ENCODE peak calls at places on chromosomes 1 and 21, in four cellular contexts. One of them, this sample, is unnamed.

GRCh38 chr1:94828251-94828650 is 8.1 kb downstream of the SLC44A3 start:
- DNase-seq in ovary: no peak
- DNase-seq in psoas muscle: no peak
- DNase-seq in epithelial cell of esophagus: peak; percentile 72
- DNase-seq in this sample: no peak

GRCh38 chr1:200642481-200642880 is 21.9 kb upstream of the KIF14 start:
- DNase-seq in epithelial cell of esophagus: no peak
- DNase-seq in psoas muscle: no peak
- DNase-seq in ovary: no peak
- DNase-seq in this sample: no peak

GRCh38 chr1:100459815-100460114 is 78.2 kb upstream of the GPR88 start:
- DNase-seq in ovary: no peak
- DNase-seq in epithelial cell of esophagus: no peak
- DNase-seq in psoas muscle: no peak
- DNase-seq in this sample: no peak

GRCh38 chr1:52364235-52364839 is 1.7 kb downstream of the CC2D1B start:
- DNase-seq in epithelial cell of esophagus: no peak
- DNase-seq in psoas muscle: no peak
- DNase-seq in ovary: no peak
- DNase-seq in this sample: no peak

GRCh38 chr1:209435654-209436566 is 147.6 kb upstream of the CAMK1G start:
- DNase-seq in ovary: no peak
- DNase-seq in psoas muscle: peak; percentile 71
- DNase-seq in epithelial cell of esophagus: peak; percentile 88
- DNase-seq in this sample: peak; percentile 92

GRCh38 chr1:98556521-98557158 is 104.9 kb upstream of the SNX7 start:
- DNase-seq in ovary: no peak
- DNase-seq in epithelial cell of esophagus: peak; percentile 55
- DNase-seq in psoas muscle: no peak
- DNase-seq in this sample: no peak

GRCh38 chr1:168903237-168903830 is 174.3 kb upstream of the DPT start:
- DNase-seq in epithelial cell of esophagus: peak; percentile 70
- DNase-seq in ovary: no peak
- DNase-seq in psoas muscle: no peak
- DNase-seq in this sample: no peak

GRCh38 chr1:224302947-224303346 is 27.0 kb downstream of the NVL start:
- DNase-seq in psoas muscle: no peak
- DNase-seq in ovary: no peak
- DNase-seq in epithelial cell of esophagus: peak; percentile 2
- DNase-seq in this sample: no peak

GRCh38 chr21:37166733-37167132 is 93.7 kb downstream of the TTC3 start:
- DNase-seq in psoas muscle: no peak
- DNase-seq in ovary: no peak
- DNase-seq in epithelial cell of esophagus: peak; percentile 36
- DNase-seq in this sample: no peak

GRCh38 chr1:167185062-167185461 is 35.6 kb upstream of the POU2F1 start:
- DNase-seq in psoas muscle: no peak
- DNase-seq in epithelial cell of esophagus: no peak
- DNase-seq in ovary: no peak
- DNase-seq in this sample: no peak

GRCh38 chr1:151981178-151981525 is 12.5 kb downstream of the S100A10 start:
- DNase-seq in epithelial cell of esophagus: no peak
- DNase-seq in ovary: no peak
- DNase-seq in psoas muscle: no peak
- DNase-seq in this sample: no peak

GRCh38 chr1:84722794-84723193 is 32.5 kb upstream of the SSX2IP start:
- DNase-seq in epithelial cell of esophagus: no peak
- DNase-seq in psoas muscle: no peak
- DNase-seq in ovary: no peak
- DNase-seq in this sample: no peak

GRCh38 chr1:169326644-169327316 is 40.8 kb downstream of the NME7 start:
- DNase-seq in ovary: no peak
- DNase-seq in epithelial cell of esophagus: peak; percentile 54
- DNase-seq in psoas muscle: no peak
- DNase-seq in this sample: no peak

GRCh38 chr1:206011057-206011456 is 7.9 kb upstream of the RAB7B start:
- DNase-seq in psoas muscle: no peak
- DNase-seq in ovary: no peak
- DNase-seq in epithelial cell of esophagus: no peak
- DNase-seq in this sample: no peak

GRCh38 chr1:57093122-57093521 is 127.3 kb upstream of the C8B start:
- DNase-seq in psoas muscle: no peak
- DNase-seq in ovary: no peak
- DNase-seq in epithelial cell of esophagus: no peak
- DNase-seq in this sample: no peak

GRCh38 chr1:67682659-67683197 is 2.3 kb upstream of the GADD45A start:
- DNase-seq in psoas muscle: no peak
- DNase-seq in epithelial cell of esophagus: peak; percentile 95
- DNase-seq in ovary: no peak
- DNase-seq in this sample: no peak

GRCh38 chr1:182786223-182787001 is 3.2 kb upstream of the NPL start:
- DNase-seq in ovary: peak; percentile 19
- DNase-seq in psoas muscle: peak; percentile 75
- DNase-seq in epithelial cell of esophagus: peak; percentile 74
- DNase-seq in this sample: peak; percentile 73

GRCh38 chr21:42665026-42665425 is 11.6 kb downstream of the PDE9A start:
- DNase-seq in psoas muscle: no peak
- DNase-seq in ovary: no peak
- DNase-seq in epithelial cell of esophagus: no peak
- DNase-seq in this sample: no peak

GRCh38 chr1:87513971-87514660 is 185.4 kb downstream of the LMO4 start:
- DNase-seq in ovary: no peak
- DNase-seq in psoas muscle: no peak
- DNase-seq in epithelial cell of esophagus: peak; percentile 13
- DNase-seq in this sample: no peak

GRCh38 chr1:42944207-42944928 is 14.3 kb downstream of the SLC2A1 start:
- DNase-seq in epithelial cell of esophagus: no peak
- DNase-seq in ovary: no peak
- DNase-seq in psoas muscle: no peak
- DNase-seq in this sample: no peak

GRCh38 chr1:60965280-60965854 is 117.0 kb upstream of the NFIA start:
- DNase-seq in psoas muscle: no peak
- DNase-seq in epithelial cell of esophagus: no peak
- DNase-seq in ovary: no peak
- DNase-seq in this sample: no peak

GRCh38 chr21:46208761-46209721 is 19.5 kb downstream of the LSS start:
- DNase-seq in ovary: no peak
- DNase-seq in epithelial cell of esophagus: no peak
- DNase-seq in psoas muscle: no peak
- DNase-seq in this sample: no peak

GRCh38 chr21:45317401-45318145 is 29.9 kb upstream of the POFUT2 start:
- DNase-seq in ovary: peak; percentile 9
- DNase-seq in epithelial cell of esophagus: peak; percentile 15
- DNase-seq in psoas muscle: no peak
- DNase-seq in this sample: no peak

GRCh38 chr1:25815208-25816111 is 4.3 kb upstream of the MTFR1L start:
- DNase-seq in psoas muscle: no peak
- DNase-seq in ovary: no peak
- DNase-seq in epithelial cell of esophagus: no peak
- DNase-seq in this sample: no peak

GRCh38 chr21:35764586-35764985 is 295.7 kb downstream of the SETD4 start:
- DNase-seq in psoas muscle: no peak
- DNase-seq in ovary: no peak
- DNase-seq in epithelial cell of esophagus: peak; percentile 83
- DNase-seq in this sample: no peak

GRCh38 chr1:90402893-90403849 is 313.9 kb downstream of the BARHL2 start:
- DNase-seq in psoas muscle: no peak
- DNase-seq in ovary: no peak
- DNase-seq in epithelial cell of esophagus: peak; percentile 99
- DNase-seq in this sample: peak; percentile 6

GRCh38 chr1:100539836-100540536 is 2.0 kb downstream of the GPR88 start:
- DNase-seq in ovary: no peak
- DNase-seq in epithelial cell of esophagus: peak; percentile 22
- DNase-seq in psoas muscle: no peak
- DNase-seq in this sample: peak; percentile 52

GRCh38 chr1:3012511-3013291 is 8.6 kb upstream of the ACTRT2 start:
- DNase-seq in epithelial cell of esophagus: no peak
- DNase-seq in ovary: peak; percentile 31
- DNase-seq in psoas muscle: peak; percentile 73
- DNase-seq in this sample: peak; percentile 80

GRCh38 chr1:61183471-61184034 is 101.2 kb downstream of the NFIA start:
- DNase-seq in psoas muscle: no peak
- DNase-seq in epithelial cell of esophagus: peak; percentile 9
- DNase-seq in ovary: peak; percentile 31
- DNase-seq in this sample: no peak

GRCh38 chr1:53341521-53341895 is 13.6 kb upstream of the LRP8 start:
- DNase-seq in psoas muscle: no peak
- DNase-seq in epithelial cell of esophagus: no peak
- DNase-seq in ovary: no peak
- DNase-seq in this sample: no peak

GRCh38 chr1:242811092-242811840 is 286.8 kb upstream of the PLD5 start:
- DNase-seq in psoas muscle: no peak
- DNase-seq in epithelial cell of esophagus: peak; percentile 2
- DNase-seq in ovary: no peak
- DNase-seq in this sample: no peak

GRCh38 chr21:15272591-15272990 is 207.8 kb upstream of the NRIP1 start:
- DNase-seq in epithelial cell of esophagus: no peak
- DNase-seq in psoas muscle: no peak
- DNase-seq in ovary: no peak
- DNase-seq in this sample: no peak

GRCh38 chr1:240455228-240455821 is 156.6 kb downstream of the GREM2 start:
- DNase-seq in ovary: no peak
- DNase-seq in psoas muscle: no peak
- DNase-seq in epithelial cell of esophagus: peak; percentile 18
- DNase-seq in this sample: no peak
- TF ChIP-seq CTCF in ovary: no peak
- TF ChIP-seq CTCF in psoas muscle: no peak
- TF ChIP-seq CTCF in epithelial cell of esophagus: peak; percentile 35
- TF ChIP-seq CTCF in this sample: peak; percentile 43

DNA sequence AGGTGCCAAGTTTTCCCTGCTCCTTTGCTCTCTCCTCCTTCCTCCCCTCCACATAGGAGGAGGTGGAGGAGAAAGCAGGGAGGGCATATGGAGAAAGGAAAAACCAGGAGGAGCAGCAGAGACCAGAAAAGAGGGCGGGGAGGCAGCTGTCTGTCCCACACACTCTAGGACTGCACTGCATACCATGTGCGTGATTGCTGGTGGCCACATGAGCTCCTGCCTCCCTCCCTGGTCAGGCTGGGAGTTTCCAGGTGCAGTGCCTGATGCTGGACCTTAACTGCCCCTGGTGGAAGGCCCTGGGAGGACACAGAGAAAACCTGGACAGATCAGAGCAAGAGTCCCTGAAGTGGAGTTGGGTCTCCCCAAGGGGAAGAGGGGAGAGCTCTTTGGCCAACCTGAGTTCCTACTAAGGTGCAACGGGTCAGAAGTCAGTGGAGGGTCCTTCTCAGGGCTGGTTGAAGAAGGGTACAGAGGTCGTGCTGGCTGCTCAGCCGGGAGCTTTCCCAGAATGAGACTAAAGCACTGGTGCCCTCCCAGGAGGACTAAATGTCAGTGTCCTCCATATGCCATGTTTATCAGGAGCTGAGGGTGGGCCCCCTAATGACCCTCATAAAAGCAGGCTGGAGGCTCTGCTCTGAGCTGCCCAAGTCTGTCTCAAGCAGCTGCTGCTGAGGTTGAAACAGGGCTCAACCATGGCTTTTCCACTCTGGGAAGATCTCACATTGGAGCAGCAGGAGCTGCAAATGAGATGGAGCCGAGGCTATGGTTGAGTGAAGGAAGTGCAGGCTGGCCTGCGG is 3.5 kb upstream of the LGR6 start:
- DNase-seq in psoas muscle: no peak
- DNase-seq in ovary: no peak
- DNase-seq in epithelial cell of esophagus: no peak
- DNase-seq in this sample: no peak
- TF ChIP-seq CTCF in psoas muscle: no peak
- TF ChIP-seq CTCF in ovary: no peak
- TF ChIP-seq CTCF in epithelial cell of esophagus: no peak
- TF ChIP-seq CTCF in this sample: no peak

DNA sequence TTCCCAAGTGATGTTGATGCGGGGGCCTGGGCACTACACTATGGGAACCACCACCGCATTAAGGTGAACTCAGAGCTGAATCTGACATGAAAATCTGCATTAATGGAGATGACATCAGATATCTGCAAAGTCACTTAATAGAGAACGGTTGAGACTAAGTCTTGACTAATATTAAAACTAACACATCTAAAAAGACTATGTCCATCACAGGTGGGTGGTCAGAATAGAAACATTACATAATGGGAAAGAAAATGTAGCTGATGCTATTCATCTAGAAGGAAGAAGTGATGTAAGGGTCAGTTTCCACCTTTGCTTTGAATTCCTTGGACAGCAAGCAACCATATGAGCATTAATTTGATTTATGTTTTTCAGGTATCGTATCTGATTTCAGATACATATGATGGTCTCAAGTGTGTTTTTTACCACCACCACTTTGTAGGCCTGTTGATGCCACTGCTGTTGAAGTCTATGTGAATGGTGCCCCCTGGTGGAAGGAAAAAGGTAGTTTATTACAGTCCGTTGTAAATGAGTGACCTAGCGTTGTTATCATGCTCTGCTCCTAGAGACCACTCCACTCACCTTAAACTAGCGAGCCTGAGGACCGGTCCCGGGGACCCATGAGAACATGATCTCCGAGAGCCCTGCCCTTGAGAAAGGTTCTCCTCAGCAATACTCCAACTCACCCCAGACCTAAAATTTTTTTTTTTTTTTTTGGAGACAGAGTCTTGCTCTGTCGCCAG is 73.5 kb downstream of the BACH1 start:
- DNase-seq in psoas muscle: no peak
- DNase-seq in epithelial cell of esophagus: peak; percentile 82
- DNase-seq in ovary: peak; percentile 28
- DNase-seq in this sample: peak; percentile 50
- TF ChIP-seq CTCF in psoas muscle: peak; percentile 83
- TF ChIP-seq CTCF in epithelial cell of esophagus: peak; percentile 70
- TF ChIP-seq CTCF in ovary: peak; percentile 75
- TF ChIP-seq CTCF in this sample: peak; percentile 68

GRCh38 chr1:203039609-203040517 is 13.6 kb downstream of the PPFIA4 start:
- DNase-seq in psoas muscle: no peak
- DNase-seq in ovary: no peak
- DNase-seq in epithelial cell of esophagus: peak; percentile 57
- DNase-seq in this sample: peak; percentile 41
- TF ChIP-seq CTCF in psoas muscle: no peak
- TF ChIP-seq CTCF in ovary: peak; percentile 1
- TF ChIP-seq CTCF in epithelial cell of esophagus: peak; percentile 21
- TF ChIP-seq CTCF in this sample: no peak

This sample was measured in nephron progenitor cell.